ENCODE peak calls at places on chromosome 6, in five cellular contexts. W, D, V, P and B are unnamed samples.

GRCh38 chr6:90432408-90432775 is 135.7 kb upstream of the BACH2 start:
- DNase-seq in W (no peak), P (no peak), D (no peak), V (no peak), B (no peak)

GRCh38 chr6:149560736-149561135 is 5.4 kb upstream of the GINM1 start:
- DNase-seq in W (peak; percentile 18), P (no peak), V (peak; percentile 15), D (no peak), B (no peak)

GRCh38 chr6:33720998-33721397 is 9.5 kb upstream of the UQCC2 start:
- DNase-seq in P (no peak), W (no peak), D (no peak), V (no peak), B (no peak)

GRCh38 chr6:136051140-136051775 is 198.9 kb downstream of the MTFR2 start:
- DNase-seq in D (no peak), V (no peak), W (no peak), P (peak; percentile 2), B (no peak)

GRCh38 chr6:53359843-53360834 is 11.4 kb upstream of the ELOVL5 start:
- DNase-seq in V (peak; percentile 55), D (no peak), P (no peak), W (no peak), B (no peak)

GRCh38 chr6:26205625-26206574 is 118.7 kb downstream of the HFE start:
- DNase-seq in P (no peak), V (peak; percentile 86), D (peak; percentile 26), W (peak; percentile 72), B (no peak)

GRCh38 chr6:81849248-81849647 is 96.8 kb upstream of the TENT5A start:
- DNase-seq in P (no peak), W (no peak), V (no peak), D (no peak), B (no peak)

GRCh38 chr6:7108964-7109836 is 1.4 kb downstream of the RREB1 start:
- DNase-seq in P (peak; percentile 28), W (peak; percentile 73), V (peak; percentile 75), D (peak; percentile 5), B (no peak)

GRCh38 chr6:106372838-106373501 is 12.5 kb downstream of the CRYBG1 start:
- DNase-seq in W (no peak), V (no peak), D (no peak), P (no peak), B (no peak)

GRCh38 chr6:135306740-135307420 is 125.8 kb downstream of the MYB start:
- DNase-seq in D (no peak), W (no peak), P (no peak), V (no peak), B (no peak)